ENCODE peak calls at places on chromosomes 4 and X, in eight cellular contexts. R, P, J, G, H, I, S and K are unnamed samples.

GRCh38 chr4:15938182-15938581 is 358 bp downstream of the FGFBP1 start:
- DNase-seq in R (peak), P (no peak), J (peak), G (peak), H (no peak), I (no peak), S (no peak), K (no peak)

GRCh38 chr4:121428721-121429120 is 47.9 kb upstream of the QRFPR start:
- DNase-seq in R (peak), P (no peak), J (no peak), G (no peak), H (no peak), I (no peak), S (peak), K (peak)

GRCh38 chr4:38162240-38162784 is 202.1 kb downstream of the PTTG2 start:
- DNase-seq in R (peak), P (no peak), J (no peak), G (no peak), H (no peak), I (no peak), S (peak), K (peak)

GRCh38 chrX:64152857-64153256 is 52.7 kb downstream of the AMER1 start:
- DNase-seq in R (peak), P (no peak), J (peak), G (no peak), H (no peak), I (no peak), S (no peak), K (no peak)

GRCh38 chrX:2693123-2693438 is 2.0 kb downstream of the CD99 start:
- DNase-seq in R (no peak), P (no peak), J (no peak), G (no peak), H (no peak), I (no peak), S (no peak), K (no peak)

GRCh38 chr4:87975466-87975865 is at the start of gene SPP1:
- DNase-seq in R (no peak), P (peak), J (no peak), G (no peak), H (peak), I (peak), S (peak), K (peak)

GRCh38 chr4:85496146-85496849 is 21.3 kb downstream of the ARHGAP24 start:
- DNase-seq in R (peak), P (no peak), J (no peak), G (no peak), H (no peak), I (no peak), S (no peak), K (peak)

GRCh38 chr4:2366252-2367192 is 51.9 kb downstream of the ZFYVE28 start:
- DNase-seq in R (no peak), P (no peak), J (no peak), G (peak), H (peak), I (peak), S (no peak), K (peak)

GRCh38 chr4:108247511-108248088 is 78.9 kb upstream of the LEF1 start:
- DNase-seq in R (peak), P (no peak), J (peak), G (no peak), H (no peak), I (no peak), S (no peak), K (no peak)

GRCh38 chr4:104591505-104591904 is 96.8 kb upstream of the CXXC4 start:
- DNase-seq in R (no peak), P (no peak), J (peak), G (peak), H (no peak), I (no peak), S (no peak), K (no peak)